ENCODE peak calls at places on chromosomes 5 and 9, in eight cellular contexts. Z is fibroblast of mammary gland; S is MM.1S; M is amygdala; X is Kasumi-1; W is NCI-H1694; G is stimulated activated CD4-positive, alpha-beta T cell treated with anti-CD3 and anti-CD28 coated beads, TNF-alpha, amount 100 ng/mL, for 1 hour; N is CD8-positive, alpha-beta T cell. Y is an unnamed sample.

GRCh38 chr9:137951107-137951506 is 73.5 kb downstream of the CACNA1B start:
- DNase-seq in N (no peak), S (no peak), W (no peak), Z (no peak), M (no peak), G (no peak), X (no peak), Y (no peak)

GRCh38 chr5:143506881-143507552 is 103.5 kb upstream of the NR3C1 start:
- DNase-seq in S (no peak), M (no peak), N (no peak), W (no peak), G (no peak), Z (peak), X (no peak), Y (peak)

GRCh38 chr5:148820778-148821395 is 5.5 kb upstream of the ADRB2 start:
- DNase-seq in N (no peak), S (peak), G (no peak), X (peak), M (no peak), W (no peak), Z (peak), Y (peak)

GRCh38 chr5:173035904-173036707 is 20.0 kb upstream of the CREBRF start:
- DNase-seq in W (no peak), S (peak), N (no peak), G (no peak), X (no peak), M (no peak), Z (no peak), Y (no peak)

GRCh38 chr9:126561582-126561981 is 52.1 kb upstream of the LMX1B start:
- DNase-seq in G (no peak), W (no peak), S (no peak), X (peak), N (no peak), M (no peak), Z (no peak), Y (no peak)

GRCh38 chr9:18281291-18281690 is 192.7 kb upstream of the ADAMTSL1 start:
- DNase-seq in S (no peak), G (no peak), Z (no peak), N (no peak), W (no peak), X (no peak), M (no peak), Y (no peak)

GRCh38 chr9:110821064-110821463 is 152.5 kb downstream of the MUSK start:
- DNase-seq in W (no peak), X (no peak), S (peak), M (no peak), Z (peak), N (no peak), G (no peak), Y (no peak)

GRCh38 chr9:105258225-105258737 is 13.8 kb downstream of the SLC44A1 start:
- DNase-seq in X (no peak), G (no peak), W (no peak), Z (no peak), M (no peak), N (no peak), S (peak), Y (peak)

GRCh38 chr9:83430681-83431080 is 107.5 kb downstream of the FRMD3 start:
- DNase-seq in Z (no peak), M (no peak), G (no peak), N (no peak), X (no peak), W (no peak), S (no peak), Y (no peak)

Y was measured in fibroblast of pulmonary artery.